ENCODE peak calls at places on chromosome 7, in eight cellular contexts. S, K, J, D, Z, V, B and G are unnamed samples.

GRCh38 chr7:86750124-86750523 is 106.4 kb downstream of the GRM3 start:
- DNase-seq in S (no peak), K (no peak), J (no peak), D (no peak), Z (no peak), V (no peak), B (no peak), G (no peak)

GRCh38 chr7:106086062-106086461 is 26.1 kb downstream of the SYPL1 start:
- DNase-seq in S (no peak), K (no peak), J (no peak), D (no peak), Z (no peak), V (no peak), B (no peak), G (no peak)

GRCh38 chr7:119984247-119984646 is 288.7 kb upstream of the KCND2 start:
- DNase-seq in S (no peak), K (no peak), J (no peak), D (no peak), Z (no peak), V (no peak), B (no peak), G (no peak)

GRCh38 chr7:23017303-23017702 is 3.4 kb upstream of the HYCC1 start:
- DNase-seq in S (no peak), K (no peak), J (no peak), D (no peak), Z (no peak), V (no peak), B (no peak), G (no peak)

GRCh38 chr7:1242601-1243289 is 10.1 kb downstream of the UNCX start:
- DNase-seq in S (no peak), K (no peak), J (no peak), D (no peak), Z (no peak), V (no peak), B (no peak), G (no peak)

GRCh38 chr7:8413600-8413999 is 19.8 kb upstream of the NXPH1 start:
- DNase-seq in S (no peak), K (no peak), J (no peak), D (no peak), Z (no peak), V (no peak), B (no peak), G (no peak)

GRCh38 chr7:1431644-1432380 is 27.5 kb downstream of the MICALL2 start:
- DNase-seq in S (no peak), K (no peak), J (no peak), D (no peak), Z (no peak), V (no peak), B (no peak), G (no peak)

GRCh38 chr7:131657881-131658280 is 101.5 kb upstream of the PODXL start:
- DNase-seq in S (no peak), K (no peak), J (no peak), D (no peak), Z (no peak), V (no peak), B (no peak), G (peak)

GRCh38 chr7:193538-194256 is 1.3 kb downstream of the FAM20C start:
- DNase-seq in S (no peak), K (no peak), J (no peak), D (no peak), Z (no peak), V (no peak), B (no peak), G (peak)

GRCh38 chr7:194257-194995 is 2.1 kb downstream of the FAM20C start:
- DNase-seq in S (peak), K (no peak), J (no peak), D (peak), Z (no peak), V (peak), B (no peak), G (peak)

GRCh38 chr7:195830-196128 is 3.4 kb downstream of the FAM20C start:
- DNase-seq in S (no peak), K (no peak), J (no peak), D (no peak), Z (no peak), V (no peak), B (no peak), G (no peak)

GRCh38 chr7:196283-196682 is 3.9 kb downstream of the FAM20C start:
- DNase-seq in S (no peak), K (no peak), J (no peak), D (no peak), Z (no peak), V (no peak), B (no peak), G (no peak)

GRCh38 chr7:194996-195829 is 2.8 kb downstream of the FAM20C start:
- DNase-seq in S (peak), K (no peak), J (no peak), D (peak), Z (no peak), V (no peak), B (no peak), G (peak)
- H3K4me3 ChIP-seq in S (peak), K (peak), J (peak), D (peak), Z (peak), V (no peak), B (peak), G (peak)

DNA sequence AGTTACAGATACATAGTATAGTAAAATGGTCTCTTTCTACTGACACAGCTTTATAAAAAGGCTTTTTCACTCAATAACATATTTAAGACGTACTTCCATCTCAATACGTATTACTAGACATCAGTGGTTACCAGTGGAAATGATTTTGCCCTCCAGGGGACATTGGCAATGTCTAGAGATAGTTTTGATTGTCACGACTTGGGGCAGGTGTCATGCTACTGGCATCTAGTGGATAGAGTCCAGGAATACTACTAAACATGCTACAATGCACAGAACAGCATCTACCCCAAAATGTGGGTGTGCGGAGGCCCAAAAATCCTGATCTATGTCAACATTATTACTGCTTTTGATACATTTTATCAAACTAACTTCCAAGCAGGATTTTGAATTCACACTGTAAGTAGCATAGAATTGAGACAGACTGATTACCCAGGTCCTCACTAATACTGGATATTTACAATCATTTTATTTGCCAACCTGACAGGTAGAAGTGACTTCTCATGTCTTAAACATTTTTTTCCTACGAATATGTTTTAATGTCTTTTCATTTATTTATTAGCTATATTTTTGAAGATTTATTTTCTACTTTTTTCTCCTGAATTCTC is 53.8 kb downstream of the HGF start:
- DNase-seq in S (peak), K (no peak), J (no peak), D (peak), Z (no peak), V (no peak), B (no peak), G (peak)
- TF ChIP-seq CTCF in S (peak), K (no peak), J (no peak), D (no peak), Z (no peak), V (no peak), B (peak), G (peak)

GRCh38 chr7:100156331-100157068 is 2.0 kb downstream of the TRAPPC14 start:
- DNase-seq in S (no peak), K (no peak), J (no peak), D (no peak), Z (no peak), V (no peak), B (no peak), G (no peak)

GRCh38 chr7:100155553-100156317 is 2.8 kb downstream of the TRAPPC14 start:
- DNase-seq in S (no peak), K (no peak), J (no peak), D (no peak), Z (no peak), V (no peak), B (no peak), G (no peak)

GRCh38 chr7:100158229-100159098 is at the start of gene TRAPPC14:
- DNase-seq in S (peak), K (peak), J (peak), D (peak), Z (peak), V (peak), B (no peak), G (peak)

GRCh38 chr7:100157334-100158228 is 942 bp downstream of the TRAPPC14 start:
- DNase-seq in S (peak), K (peak), J (no peak), D (peak), Z (no peak), V (peak), B (no peak), G (peak)

GRCh38 chr7:100157069-100157333 is 1.5 kb downstream of the TRAPPC14 start:
- DNase-seq in S (no peak), K (no peak), J (no peak), D (no peak), Z (no peak), V (no peak), B (no peak), G (no peak)
- H3K4me3 ChIP-seq in S (peak), K (peak), J (peak), D (no peak), Z (no peak), V (no peak), B (peak), G (peak)

GRCh38 chr7:29297194-29297890 is 102.8 kb downstream of the CHN2 start:
- DNase-seq in S (no peak), K (no peak), J (no peak), D (no peak), Z (no peak), V (no peak), B (no peak), G (no peak)
- TF ChIP-seq CTCF in S (no peak), K (no peak), J (no peak), D (no peak), Z (no peak), V (peak), B (no peak), G (no peak)

GRCh38 chr7:82506208-82506607 is 62.6 kb upstream of the CACNA2D1 start:
- DNase-seq in S (no peak), K (no peak), J (no peak), D (no peak), Z (no peak), V (no peak), B (no peak), G (no peak)
- H3K4me3 ChIP-seq in S (no peak), K (no peak), J (no peak), D (no peak), Z (no peak), V (no peak), B (no peak), G (no peak)

GRCh38 chr7:151781161-151781845 is 95.6 kb downstream of the PRKAG2 start:
- DNase-seq in S (no peak), K (no peak), J (no peak), D (no peak), Z (no peak), V (no peak), B (no peak), G (no peak)
- TF ChIP-seq CTCF in S (no peak), K (no peak), J (no peak), D (no peak), Z (no peak), V (no peak), B (no peak), G (no peak)

DNA sequence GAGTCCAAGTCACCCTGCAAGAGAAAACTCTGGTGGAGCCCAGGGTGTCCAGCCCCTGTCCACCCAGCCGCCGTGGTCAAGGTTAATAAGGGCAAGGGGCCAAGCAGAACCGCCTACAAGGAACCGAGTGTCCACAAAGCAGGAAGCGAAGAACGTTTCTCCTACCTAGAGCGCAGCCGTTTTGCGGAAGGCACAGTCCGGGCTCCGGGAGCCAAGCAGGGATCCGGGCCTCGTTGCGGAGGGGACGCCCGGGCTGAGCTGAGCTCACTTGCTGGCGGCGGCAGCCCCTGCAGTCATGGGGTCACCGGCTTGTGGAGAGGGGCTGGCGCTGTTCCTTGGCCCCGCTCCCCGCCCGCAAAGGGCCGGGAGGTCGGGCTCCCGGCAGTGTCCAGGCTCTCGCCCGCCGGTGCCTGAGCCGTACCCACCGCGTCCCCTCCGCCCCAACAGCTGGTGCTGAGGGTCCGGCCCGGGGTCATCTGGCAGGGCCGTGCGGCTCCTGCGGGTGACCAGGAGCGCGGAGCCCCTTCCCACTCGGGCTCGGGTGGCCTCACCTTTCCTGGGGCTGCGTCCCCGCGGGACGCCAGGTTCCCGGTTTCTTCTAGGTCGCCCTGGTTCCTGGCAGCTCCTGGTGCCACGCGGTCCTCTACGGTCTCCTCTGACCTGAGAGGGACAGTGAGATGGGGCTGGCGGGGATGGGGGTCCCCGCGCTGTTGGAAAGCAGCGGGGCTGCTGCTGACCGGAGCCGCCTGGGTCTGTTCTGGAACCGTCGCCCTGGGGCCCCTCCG is 14.0 kb upstream of the ZNF273 start:
- DNase-seq in S (no peak), K (peak), J (no peak), D (no peak), Z (no peak), V (peak), B (no peak), G (peak)
- H3K4me3 ChIP-seq in S (peak), K (peak), J (peak), D (no peak), Z (peak), V (peak), B (peak), G (peak)

DNA sequence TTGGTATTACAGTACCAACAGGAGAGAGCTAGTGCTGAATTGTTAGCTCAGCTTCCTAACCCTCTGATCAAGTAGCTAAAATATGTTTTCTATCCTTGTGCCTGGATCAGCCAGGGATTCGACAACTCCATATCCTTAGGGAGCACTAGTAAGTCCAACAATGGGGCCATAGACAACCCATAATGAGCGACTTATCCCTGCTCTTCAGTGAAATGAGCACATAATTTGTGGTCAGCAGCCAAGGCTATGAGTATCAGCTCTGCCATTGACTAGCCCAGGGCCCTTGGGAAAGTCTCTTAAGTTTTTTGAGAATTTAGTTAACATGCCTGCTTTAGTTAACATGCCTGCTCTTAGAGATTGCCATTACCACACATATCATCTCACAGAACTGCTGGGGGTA is 39.3 kb downstream of the COL1A2 start:
- DNase-seq in S (no peak), K (no peak), J (no peak), D (peak), Z (no peak), V (no peak), B (no peak), G (peak)
- TF ChIP-seq CTCF in S (no peak), K (no peak), J (no peak), D (no peak), Z (no peak), V (no peak), B (no peak), G (no peak)

GRCh38 chr7:29243777-29244655 is 49.4 kb downstream of the CHN2 start:
- DNase-seq in S (no peak), K (no peak), J (peak), D (no peak), Z (no peak), V (no peak), B (no peak), G (no peak)
- H3K4me3 ChIP-seq in S (no peak), K (no peak), J (no peak), D (no peak), Z (no peak), V (no peak), B (no peak), G (no peak)

DNA sequence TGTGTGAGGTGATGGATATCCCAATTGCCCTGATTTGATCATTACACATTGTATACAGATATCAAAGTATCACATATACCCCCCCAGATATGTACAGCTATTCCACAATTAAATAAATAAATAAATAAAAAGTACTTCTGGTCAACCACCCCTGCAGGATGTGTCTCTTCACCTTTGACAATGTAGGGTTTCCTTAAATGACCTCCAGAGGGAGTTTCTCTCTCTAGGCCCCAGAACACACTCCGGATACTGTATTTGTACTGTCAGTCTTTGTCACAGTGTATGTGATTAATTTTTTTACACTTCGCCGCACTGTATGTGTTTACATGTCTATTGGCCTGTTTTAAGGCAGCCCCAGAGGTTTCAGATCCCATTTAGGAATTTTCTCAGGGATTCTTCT is 123.6 kb downstream of the ADCYAP1R1 start:
- DNase-seq in S (no peak), K (no peak), J (no peak), D (no peak), Z (no peak), V (no peak), B (no peak), G (no peak)
- TF ChIP-seq CTCF in S (no peak), K (no peak), J (no peak), D (no peak), Z (no peak), V (no peak), B (no peak), G (no peak)